ENCODE peak calls at places on chromosomes 13 and 19, in five cellular contexts. F, Y, R, J and Q are unnamed samples.

GRCh38 chr13:97223711-97224461 is 1.8 kb downstream of the MBNL2 start:
- DNase-seq in F (peak), Y (peak), R (peak), J (no peak), Q (peak)

GRCh38 chr19:27764186-27764804 is 1448.7 kb downstream of the UQCRFS1 start:
- DNase-seq in F (no peak), Y (no peak), R (no peak), J (no peak), Q (no peak)

GRCh38 chr13:25375727-25376358 is 4.1 kb downstream of the ATP8A2 start:
- DNase-seq in F (peak), Y (peak), R (no peak), J (peak), Q (peak)

GRCh38 chr13:113914333-113915011 is 50.6 kb upstream of the GAS6 start:
- DNase-seq in F (no peak), Y (no peak), R (no peak), J (no peak), Q (no peak)

GRCh38 chr19:11191273-11191755 is 6.0 kb downstream of the KANK2 start:
- DNase-seq in F (peak), Y (peak), R (peak), J (no peak), Q (peak)

GRCh38 chr13:51645154-51645650 is 60.9 kb downstream of the WDFY2 start:
- DNase-seq in F (no peak), Y (no peak), R (no peak), J (no peak), Q (peak)

GRCh38 chr13:40539954-40540706 is 126.3 kb downstream of the FOXO1 start:
- DNase-seq in F (no peak), Y (no peak), R (no peak), J (no peak), Q (peak)

GRCh38 chr13:40453666-40454030 is 212.8 kb downstream of the FOXO1 start:
- DNase-seq in F (no peak), Y (no peak), R (no peak), J (no peak), Q (no peak)

GRCh38 chr13:34591801-34592454 is 350.1 kb upstream of the NBEA start:
- DNase-seq in F (peak), Y (no peak), R (peak), J (no peak), Q (no peak)

GRCh38 chr13:30671271-30671815 is 53.6 kb downstream of the USPL1 start:
- DNase-seq in F (no peak), Y (no peak), R (no peak), J (no peak), Q (no peak)

GRCh38 chr19:45215391-45216191 is 29.6 kb downstream of the EXOC3L2 start:
- DNase-seq in F (no peak), Y (no peak), R (no peak), J (peak), Q (no peak)

GRCh38 chr13:78317030-78317429 is 286.3 kb downstream of the POU4F1 start:
- DNase-seq in F (no peak), Y (no peak), R (no peak), J (no peak), Q (no peak)

GRCh38 chr13:43229506-43229905 is 206.1 kb downstream of the DNAJC15 start:
- DNase-seq in F (no peak), Y (no peak), R (no peak), J (no peak), Q (peak)
- TF ChIP-seq CTCF in F (no peak), Y (no peak), R (no peak), J (no peak), Q (no peak)

DNA sequence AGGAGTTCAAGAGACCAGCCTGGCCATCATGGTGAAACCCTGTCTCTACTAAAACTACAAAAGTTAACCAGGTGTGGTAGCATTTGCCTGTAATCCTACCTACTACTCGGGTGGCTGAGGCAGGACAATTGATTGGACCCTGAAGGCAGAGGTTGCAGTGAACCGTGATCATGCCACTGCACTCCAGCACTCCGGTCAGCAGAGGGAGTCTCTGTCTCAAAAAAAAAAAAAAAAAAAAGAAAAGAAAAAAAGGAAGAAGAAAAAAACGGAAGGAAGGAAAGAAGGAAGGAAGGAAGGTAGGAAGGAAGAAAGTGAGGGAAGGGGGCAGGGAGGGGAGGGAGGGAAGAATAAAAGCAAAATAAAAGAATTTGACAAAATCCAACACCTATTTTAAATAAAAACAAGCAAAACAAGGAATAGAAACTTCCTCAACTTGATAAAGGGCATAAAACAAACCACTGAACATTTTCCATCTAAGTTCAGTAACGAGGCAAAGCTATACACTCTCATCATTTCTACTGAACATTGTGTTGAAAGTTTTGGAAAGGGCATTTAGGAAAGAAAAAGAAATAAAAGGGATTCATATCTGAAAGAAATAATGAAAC is 411.6 kb upstream of the SLITRK5 start:
- DNase-seq in F (no peak), Y (no peak), R (no peak), J (no peak), Q (no peak)
- TF ChIP-seq CTCF in F (no peak), Y (no peak), R (no peak), J (peak), Q (peak)

DNA sequence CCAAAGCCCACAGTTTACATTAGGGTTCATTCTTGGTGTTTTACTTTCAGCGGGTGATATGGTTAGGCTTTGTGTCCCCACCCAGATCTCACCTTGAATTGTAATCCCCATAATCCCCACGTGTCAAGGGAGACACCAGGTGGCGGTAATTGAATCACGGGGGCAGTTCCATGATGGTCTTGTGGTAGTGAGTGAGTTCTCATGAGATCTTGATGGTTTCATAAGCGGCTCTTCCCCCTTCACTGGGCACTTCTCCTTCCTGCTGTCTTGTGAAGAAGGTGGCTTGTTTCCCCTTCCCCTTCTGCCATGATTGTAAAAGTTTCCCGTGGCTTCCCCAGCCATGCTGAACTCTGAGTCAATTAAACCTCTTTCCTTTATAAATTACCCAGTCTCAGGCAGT is 12.0 kb downstream of the FPR2 start:
- DNase-seq in F (no peak), Y (no peak), R (no peak), J (no peak), Q (no peak)
- TF ChIP-seq CTCF in F (no peak), Y (no peak), R (no peak), J (no peak), Q (no peak)

DNA sequence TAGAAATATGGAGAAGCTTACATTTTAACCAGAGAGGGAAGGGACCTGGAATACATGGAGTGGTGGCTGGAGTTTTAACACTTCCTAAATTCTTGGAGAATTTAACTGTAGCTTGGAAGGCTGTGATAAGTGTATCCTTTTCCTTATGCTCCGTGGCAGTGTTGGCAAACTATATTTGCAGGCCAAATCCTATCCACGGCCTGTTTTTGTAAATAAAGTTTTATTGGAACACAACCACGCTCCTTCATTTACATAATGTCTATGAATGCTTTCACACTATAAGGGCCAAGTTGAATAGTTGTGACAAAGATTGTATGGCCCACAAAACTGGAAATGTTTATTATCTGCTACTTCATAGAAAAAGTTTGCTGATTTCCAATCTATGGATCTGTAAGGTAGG is 110.5 kb upstream of the MIR17HG start:
- DNase-seq in F (no peak), Y (no peak), R (no peak), J (no peak), Q (no peak)
- TF ChIP-seq CTCF in F (no peak), Y (no peak), R (no peak), J (no peak), Q (no peak)

DNA sequence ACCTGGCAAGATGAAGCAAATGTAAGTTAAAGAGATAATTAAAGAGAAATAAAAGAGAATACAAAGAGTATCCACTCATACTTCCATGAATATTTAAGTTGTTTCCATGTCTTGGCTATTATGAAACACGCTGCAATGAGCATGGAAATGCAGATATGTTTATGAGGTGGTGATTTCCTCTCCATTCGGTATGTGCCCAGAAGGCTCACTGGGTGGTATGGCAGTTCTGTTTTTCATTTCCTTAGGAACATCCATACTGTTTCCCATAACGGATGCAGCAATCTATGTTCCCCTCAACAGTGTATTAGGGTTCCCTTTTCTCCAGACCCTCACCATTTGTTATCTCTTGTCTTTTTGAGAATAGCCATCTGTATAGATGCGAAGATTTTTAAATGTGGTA is 272.6 kb upstream of the SOX21 start:
- DNase-seq in F (no peak), Y (no peak), R (no peak), J (no peak), Q (no peak)
- TF ChIP-seq CTCF in F (no peak), Y (no peak), R (no peak), J (no peak), Q (no peak)

DNA sequence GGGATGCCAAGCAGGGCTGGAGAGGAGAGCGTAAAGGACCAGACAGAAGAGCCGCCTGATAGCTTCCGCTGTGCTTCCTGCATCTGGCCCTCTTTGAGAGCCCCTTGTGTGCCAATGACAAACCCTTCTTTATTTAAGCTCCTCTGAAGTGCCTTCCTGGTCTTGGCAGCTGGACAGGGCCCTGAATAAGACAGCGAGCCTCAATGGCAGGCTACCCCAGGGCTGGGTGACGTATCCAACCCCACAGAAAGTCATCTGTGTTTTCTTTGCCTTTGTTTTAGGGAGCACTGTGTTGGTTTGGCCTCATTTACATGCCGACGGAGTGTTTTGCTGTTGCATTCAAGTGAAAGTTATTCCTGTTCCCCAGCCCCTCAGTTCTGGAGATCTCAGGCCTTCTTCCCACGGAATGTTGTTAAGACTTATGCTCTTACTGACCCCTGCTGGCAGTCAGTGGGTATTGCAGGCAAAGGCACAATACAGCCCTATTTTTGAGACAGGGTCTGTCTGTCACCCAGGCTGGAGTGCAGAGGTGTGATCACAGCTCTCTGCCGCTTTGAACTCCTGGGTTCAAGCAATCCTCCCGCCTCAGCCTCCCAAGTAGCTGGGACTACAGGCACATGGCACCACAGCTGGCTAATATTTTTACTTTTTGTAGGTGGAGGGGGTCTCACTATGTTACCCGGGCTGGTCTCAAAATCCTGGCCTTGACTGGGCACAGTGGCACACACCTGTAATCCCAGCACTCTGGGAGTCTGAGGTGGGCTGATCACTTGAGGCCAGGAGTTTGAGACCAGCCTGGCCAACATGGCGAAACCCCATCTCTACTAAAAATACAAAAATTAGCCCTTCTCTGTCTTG is 16.8 kb downstream of the CCL25 start:
- DNase-seq in F (no peak), Y (no peak), R (no peak), J (no peak), Q (no peak)
- TF ChIP-seq CTCF in F (no peak), Y (peak), R (no peak), J (peak), Q (peak)

GRCh38 chr19:15926484-15926883 is 7.8 kb downstream of the CYP4F11 start:
- DNase-seq in F (no peak), Y (no peak), R (no peak), J (no peak), Q (no peak)
- TF ChIP-seq CTCF in F (no peak), Y (no peak), R (no peak), J (no peak), Q (no peak)

GRCh38 chr13:36859259-36859658 is 40.2 kb downstream of the RFXAP start:
- DNase-seq in F (no peak), Y (no peak), R (peak), J (no peak), Q (no peak)

GRCh38 chr13:36857273-36857672 is 38.3 kb downstream of the RFXAP start:
- DNase-seq in F (no peak), Y (no peak), R (no peak), J (no peak), Q (no peak)

GRCh38 chr13:36862002-36862706 is 43.1 kb downstream of the RFXAP start:
- DNase-seq in F (no peak), Y (no peak), R (no peak), J (no peak), Q (no peak)

GRCh38 chr13:36862722-36863121 is 43.7 kb downstream of the RFXAP start:
- DNase-seq in F (no peak), Y (no peak), R (no peak), J (no peak), Q (no peak)

GRCh38 chr13:36858285-36858684 is 39.3 kb downstream of the RFXAP start:
- DNase-seq in F (no peak), Y (no peak), R (no peak), J (peak), Q (peak)
- TF ChIP-seq CTCF in F (no peak), Y (peak), R (peak), J (peak), Q (peak)

GRCh38 chr13:27972619-27972877 is 3.4 kb upstream of the CDX2 start:
- DNase-seq in F (no peak), Y (no peak), R (no peak), J (no peak), Q (no peak)

GRCh38 chr13:27975579-27976361 is 6.7 kb upstream of the CDX2 start:
- DNase-seq in F (no peak), Y (peak), R (no peak), J (no peak), Q (no peak)

GRCh38 chr13:27971776-27972618 is 2.9 kb upstream of the CDX2 start:
- DNase-seq in F (no peak), Y (no peak), R (no peak), J (no peak), Q (no peak)

GRCh38 chr13:27973291-27973690 is 4.2 kb upstream of the CDX2 start:
- DNase-seq in F (no peak), Y (peak), R (no peak), J (no peak), Q (no peak)

DNA sequence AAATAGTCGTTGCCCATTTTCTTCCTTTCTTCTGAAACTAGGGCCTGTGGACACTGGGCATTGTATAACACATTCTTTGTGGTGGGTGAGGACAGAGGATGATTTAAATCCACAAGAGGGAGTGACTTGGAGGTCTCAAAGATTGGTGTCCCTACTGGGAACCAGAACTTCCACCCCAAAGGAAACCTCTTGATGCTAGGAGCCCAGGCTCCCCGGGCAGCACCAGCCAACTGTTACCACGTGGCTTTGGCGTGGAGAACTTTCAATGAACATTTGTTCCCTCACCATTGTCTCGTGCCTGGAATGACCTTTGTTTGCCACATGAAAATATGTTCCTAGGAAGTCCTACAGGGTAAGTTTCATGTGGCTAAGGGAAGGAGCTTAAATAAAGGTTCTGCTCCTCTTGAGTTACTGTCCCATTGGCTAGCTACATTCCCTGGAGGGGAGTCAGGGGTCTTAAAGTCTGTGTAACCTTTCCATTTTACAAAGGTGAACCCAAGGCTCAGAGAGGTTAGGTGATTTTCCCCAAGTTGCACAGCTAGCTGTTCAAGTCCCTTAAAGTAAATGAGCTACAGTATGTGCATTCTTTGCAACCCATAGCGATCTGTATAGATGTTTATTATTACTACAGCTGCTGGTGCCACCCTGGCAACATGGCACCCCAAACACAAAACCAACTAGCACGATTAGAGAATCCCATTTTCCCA is 5.0 kb upstream of the CDX2 start:
- DNase-seq in F (no peak), Y (no peak), R (no peak), J (no peak), Q (no peak)
- TF ChIP-seq CTCF in F (no peak), Y (no peak), R (no peak), J (no peak), Q (no peak)

GRCh38 chr19:4528843-4529242 is 6.2 kb downstream of the PLIN5 start:
- DNase-seq in F (no peak), Y (no peak), R (no peak), J (no peak), Q (no peak)
- TF ChIP-seq CTCF in F (no peak), Y (no peak), R (no peak), J (no peak), Q (no peak)